ENCODE peak calls at places on chromosome 1, in ten cellular contexts. One of them, this sample, is unnamed.

GRCh38 chr1:182998482-182998881 is 24.7 kb upstream of the LAMC1 start:
- DNase-seq in HS-5: no peak
- DNase-seq in neuronal stem cell: no peak
- DNase-seq in NCI-H748 treated with DMSO at 0.1 percent for 48 hours: no peak
- DNase-seq in GDM1: no peak
- DNase-seq in stimulated activated CD4-positive, alpha-beta T cell treated with anti-CD3 and anti-CD28 coated beads, Interleukin-12 subunit alpha, Interleukin-12 subunit beta, amount 100 ng/mL, for 4 hours: no peak
- DNase-seq in memory B cell: no peak
- DNase-seq in B cell: no peak
- DNase-seq in mesothelial cell of epicardium: no peak
- DNase-seq in GM23338: no peak
- DNase-seq in this sample: no peak

GRCh38 chr1:19633106-19633505 is 11.0 kb upstream of the NBL1 start:
- DNase-seq in mesothelial cell of epicardium: no peak
- DNase-seq in B cell: no peak
- DNase-seq in memory B cell: no peak
- DNase-seq in GDM1: no peak
- DNase-seq in neuronal stem cell: no peak
- DNase-seq in HS-5: no peak
- DNase-seq in stimulated activated CD4-positive, alpha-beta T cell treated with anti-CD3 and anti-CD28 coated beads, Interleukin-12 subunit alpha, Interleukin-12 subunit beta, amount 100 ng/mL, for 4 hours: no peak
- DNase-seq in GM23338: no peak
- DNase-seq in NCI-H748 treated with DMSO at 0.1 percent for 48 hours: no peak
- DNase-seq in this sample: no peak

GRCh38 chr1:2534775-2535387 is 4.8 kb upstream of the HES5 start:
- DNase-seq in neuronal stem cell: no peak
- DNase-seq in HS-5: no peak
- DNase-seq in stimulated activated CD4-positive, alpha-beta T cell treated with anti-CD3 and anti-CD28 coated beads, Interleukin-12 subunit alpha, Interleukin-12 subunit beta, amount 100 ng/mL, for 4 hours: no peak
- DNase-seq in NCI-H748 treated with DMSO at 0.1 percent for 48 hours: no peak
- DNase-seq in memory B cell: no peak
- DNase-seq in GDM1: no peak
- DNase-seq in GM23338: peak; percentile 40
- DNase-seq in mesothelial cell of epicardium: no peak
- DNase-seq in B cell: no peak
- DNase-seq in this sample: no peak

GRCh38 chr1:208564466-208564865 is 320.3 kb upstream of the PLXNA2 start:
- DNase-seq in mesothelial cell of epicardium: no peak
- DNase-seq in GDM1: no peak
- DNase-seq in stimulated activated CD4-positive, alpha-beta T cell treated with anti-CD3 and anti-CD28 coated beads, Interleukin-12 subunit alpha, Interleukin-12 subunit beta, amount 100 ng/mL, for 4 hours: no peak
- DNase-seq in B cell: no peak
- DNase-seq in HS-5: no peak
- DNase-seq in memory B cell: no peak
- DNase-seq in GM23338: no peak
- DNase-seq in NCI-H748 treated with DMSO at 0.1 percent for 48 hours: no peak
- DNase-seq in neuronal stem cell: no peak
- DNase-seq in this sample: no peak

GRCh38 chr1:17873007-17873675 is 118.0 kb downstream of the ACTL8 start:
- DNase-seq in B cell: no peak
- DNase-seq in GM23338: no peak
- DNase-seq in GDM1: no peak
- DNase-seq in memory B cell: no peak
- DNase-seq in NCI-H748 treated with DMSO at 0.1 percent for 48 hours: no peak
- DNase-seq in HS-5: no peak
- DNase-seq in stimulated activated CD4-positive, alpha-beta T cell treated with anti-CD3 and anti-CD28 coated beads, Interleukin-12 subunit alpha, Interleukin-12 subunit beta, amount 100 ng/mL, for 4 hours: no peak
- DNase-seq in neuronal stem cell: no peak
- DNase-seq in mesothelial cell of epicardium: no peak
- DNase-seq in this sample: peak; percentile 70

GRCh38 chr1:245086389-245086969 is 68.3 kb upstream of the KIF26B start:
- DNase-seq in neuronal stem cell: no peak
- DNase-seq in stimulated activated CD4-positive, alpha-beta T cell treated with anti-CD3 and anti-CD28 coated beads, Interleukin-12 subunit alpha, Interleukin-12 subunit beta, amount 100 ng/mL, for 4 hours: no peak
- DNase-seq in memory B cell: no peak
- DNase-seq in GM23338: no peak
- DNase-seq in B cell: no peak
- DNase-seq in GDM1: no peak
- DNase-seq in HS-5: peak; percentile 23
- DNase-seq in mesothelial cell of epicardium: no peak
- DNase-seq in NCI-H748 treated with DMSO at 0.1 percent for 48 hours: no peak
- DNase-seq in this sample: no peak

GRCh38 chr1:2545754-2546514 is 10.2 kb upstream of the TNFRSF14 start:
- DNase-seq in NCI-H748 treated with DMSO at 0.1 percent for 48 hours: peak; percentile 55
- DNase-seq in stimulated activated CD4-positive, alpha-beta T cell treated with anti-CD3 and anti-CD28 coated beads, Interleukin-12 subunit alpha, Interleukin-12 subunit beta, amount 100 ng/mL, for 4 hours: peak; percentile 80
- DNase-seq in HS-5: no peak
- DNase-seq in B cell: peak; percentile 98
- DNase-seq in neuronal stem cell: peak; percentile 91
- DNase-seq in memory B cell: peak; percentile 83
- DNase-seq in GM23338: peak; percentile 95
- DNase-seq in GDM1: peak; percentile 84
- DNase-seq in mesothelial cell of epicardium: peak; percentile 74
- DNase-seq in this sample: peak; percentile 60

GRCh38 chr1:92488832-92489231 is 2.1 kb upstream of the GFI1 start:
- DNase-seq in memory B cell: no peak
- DNase-seq in B cell: no peak
- DNase-seq in mesothelial cell of epicardium: no peak
- DNase-seq in GM23338: no peak
- DNase-seq in HS-5: no peak
- DNase-seq in NCI-H748 treated with DMSO at 0.1 percent for 48 hours: no peak
- DNase-seq in stimulated activated CD4-positive, alpha-beta T cell treated with anti-CD3 and anti-CD28 coated beads, Interleukin-12 subunit alpha, Interleukin-12 subunit beta, amount 100 ng/mL, for 4 hours: no peak
- DNase-seq in neuronal stem cell: no peak
- DNase-seq in GDM1: no peak
- DNase-seq in this sample: no peak

GRCh38 chr1:185279571-185279970 is 37.5 kb downstream of the IVNS1ABP start:
- DNase-seq in mesothelial cell of epicardium: no peak
- DNase-seq in HS-5: no peak
- DNase-seq in B cell: no peak
- DNase-seq in GM23338: no peak
- DNase-seq in GDM1: no peak
- DNase-seq in stimulated activated CD4-positive, alpha-beta T cell treated with anti-CD3 and anti-CD28 coated beads, Interleukin-12 subunit alpha, Interleukin-12 subunit beta, amount 100 ng/mL, for 4 hours: no peak
- DNase-seq in NCI-H748 treated with DMSO at 0.1 percent for 48 hours: no peak
- DNase-seq in neuronal stem cell: no peak
- DNase-seq in memory B cell: no peak
- DNase-seq in this sample: no peak

GRCh38 chr1:153678519-153679336 is at the start of gene NPR1:
- DNase-seq in HS-5: no peak
- DNase-seq in stimulated activated CD4-positive, alpha-beta T cell treated with anti-CD3 and anti-CD28 coated beads, Interleukin-12 subunit alpha, Interleukin-12 subunit beta, amount 100 ng/mL, for 4 hours: peak; percentile 29
- DNase-seq in B cell: peak; percentile 66
- DNase-seq in GM23338: peak; percentile 78
- DNase-seq in neuronal stem cell: no peak
- DNase-seq in mesothelial cell of epicardium: no peak
- DNase-seq in NCI-H748 treated with DMSO at 0.1 percent for 48 hours: no peak
- DNase-seq in memory B cell: peak; percentile 15
- DNase-seq in GDM1: no peak
- DNase-seq in this sample: peak; percentile 24

GRCh38 chr1:206935491-206936067 is 10.7 kb downstream of the PIGR start:
- DNase-seq in stimulated activated CD4-positive, alpha-beta T cell treated with anti-CD3 and anti-CD28 coated beads, Interleukin-12 subunit alpha, Interleukin-12 subunit beta, amount 100 ng/mL, for 4 hours: no peak
- DNase-seq in GDM1: peak; percentile 39
- DNase-seq in GM23338: peak; percentile 90
- DNase-seq in memory B cell: no peak
- DNase-seq in HS-5: no peak
- DNase-seq in B cell: no peak
- DNase-seq in mesothelial cell of epicardium: no peak
- DNase-seq in neuronal stem cell: no peak
- DNase-seq in NCI-H748 treated with DMSO at 0.1 percent for 48 hours: no peak
- DNase-seq in this sample: no peak

GRCh38 chr1:172653015-172653709 is 5.7 kb upstream of the FASLG start:
- DNase-seq in memory B cell: no peak
- DNase-seq in NCI-H748 treated with DMSO at 0.1 percent for 48 hours: no peak
- DNase-seq in B cell: no peak
- DNase-seq in stimulated activated CD4-positive, alpha-beta T cell treated with anti-CD3 and anti-CD28 coated beads, Interleukin-12 subunit alpha, Interleukin-12 subunit beta, amount 100 ng/mL, for 4 hours: no peak
- DNase-seq in mesothelial cell of epicardium: no peak
- DNase-seq in GM23338: no peak
- DNase-seq in HS-5: no peak
- DNase-seq in neuronal stem cell: no peak
- DNase-seq in GDM1: no peak
- DNase-seq in this sample: no peak

GRCh38 chr1:32733573-32734321 is 31.2 kb upstream of the SYNC start:
- DNase-seq in stimulated activated CD4-positive, alpha-beta T cell treated with anti-CD3 and anti-CD28 coated beads, Interleukin-12 subunit alpha, Interleukin-12 subunit beta, amount 100 ng/mL, for 4 hours: no peak
- DNase-seq in neuronal stem cell: peak; percentile 55
- DNase-seq in GM23338: peak; percentile 70
- DNase-seq in B cell: no peak
- DNase-seq in NCI-H748 treated with DMSO at 0.1 percent for 48 hours: no peak
- DNase-seq in mesothelial cell of epicardium: no peak
- DNase-seq in HS-5: no peak
- DNase-seq in memory B cell: no peak
- DNase-seq in GDM1: no peak
- DNase-seq in this sample: no peak

GRCh38 chr1:75615664-75616435 is 4.9 kb upstream of the SLC44A5 start:
- DNase-seq in GDM1: no peak
- DNase-seq in stimulated activated CD4-positive, alpha-beta T cell treated with anti-CD3 and anti-CD28 coated beads, Interleukin-12 subunit alpha, Interleukin-12 subunit beta, amount 100 ng/mL, for 4 hours: peak; percentile 4
- DNase-seq in NCI-H748 treated with DMSO at 0.1 percent for 48 hours: peak; percentile 28
- DNase-seq in GM23338: peak; percentile 55
- DNase-seq in mesothelial cell of epicardium: peak; percentile 31
- DNase-seq in B cell: peak; percentile 60
- DNase-seq in HS-5: no peak
- DNase-seq in memory B cell: peak; percentile 33
- DNase-seq in neuronal stem cell: peak; percentile 64
- DNase-seq in this sample: no peak

GRCh38 chr1:46420533-46420915 is 26.4 kb downstream of the FAAH start:
- DNase-seq in memory B cell: no peak
- DNase-seq in HS-5: no peak
- DNase-seq in B cell: no peak
- DNase-seq in stimulated activated CD4-positive, alpha-beta T cell treated with anti-CD3 and anti-CD28 coated beads, Interleukin-12 subunit alpha, Interleukin-12 subunit beta, amount 100 ng/mL, for 4 hours: no peak
- DNase-seq in GDM1: no peak
- DNase-seq in GM23338: no peak
- DNase-seq in mesothelial cell of epicardium: no peak
- DNase-seq in NCI-H748 treated with DMSO at 0.1 percent for 48 hours: no peak
- DNase-seq in neuronal stem cell: no peak
- DNase-seq in this sample: no peak

GRCh38 chr1:243508303-243508713 is 252.5 kb downstream of the SDCCAG8 start:
- DNase-seq in GDM1: peak; percentile 8
- DNase-seq in GM23338: no peak
- DNase-seq in HS-5: no peak
- DNase-seq in B cell: peak; percentile 77
- DNase-seq in NCI-H748 treated with DMSO at 0.1 percent for 48 hours: no peak
- DNase-seq in memory B cell: peak; percentile 30
- DNase-seq in neuronal stem cell: no peak
- DNase-seq in mesothelial cell of epicardium: no peak
- DNase-seq in stimulated activated CD4-positive, alpha-beta T cell treated with anti-CD3 and anti-CD28 coated beads, Interleukin-12 subunit alpha, Interleukin-12 subunit beta, amount 100 ng/mL, for 4 hours: no peak
- DNase-seq in this sample: no peak

GRCh38 chr1:14578156-14578555 is 20.3 kb upstream of the KAZN start:
- DNase-seq in memory B cell: no peak
- DNase-seq in GDM1: no peak
- DNase-seq in NCI-H748 treated with DMSO at 0.1 percent for 48 hours: no peak
- DNase-seq in GM23338: no peak
- DNase-seq in neuronal stem cell: no peak
- DNase-seq in stimulated activated CD4-positive, alpha-beta T cell treated with anti-CD3 and anti-CD28 coated beads, Interleukin-12 subunit alpha, Interleukin-12 subunit beta, amount 100 ng/mL, for 4 hours: no peak
- DNase-seq in HS-5: no peak
- DNase-seq in B cell: no peak
- DNase-seq in mesothelial cell of epicardium: no peak
- DNase-seq in this sample: no peak

GRCh38 chr1:149942207-149942606 is 5.5 kb upstream of the MTMR11 start:
- DNase-seq in NCI-H748 treated with DMSO at 0.1 percent for 48 hours: no peak
- DNase-seq in stimulated activated CD4-positive, alpha-beta T cell treated with anti-CD3 and anti-CD28 coated beads, Interleukin-12 subunit alpha, Interleukin-12 subunit beta, amount 100 ng/mL, for 4 hours: no peak
- DNase-seq in memory B cell: no peak
- DNase-seq in GDM1: no peak
- DNase-seq in HS-5: no peak
- DNase-seq in neuronal stem cell: peak; percentile 42
- DNase-seq in B cell: no peak
- DNase-seq in mesothelial cell of epicardium: no peak
- DNase-seq in GM23338: peak; percentile 77
- DNase-seq in this sample: peak; percentile 53

GRCh38 chr1:231934797-231935196 is 308.2 kb downstream of the DISC1 start:
- DNase-seq in memory B cell: no peak
- DNase-seq in GM23338: no peak
- DNase-seq in stimulated activated CD4-positive, alpha-beta T cell treated with anti-CD3 and anti-CD28 coated beads, Interleukin-12 subunit alpha, Interleukin-12 subunit beta, amount 100 ng/mL, for 4 hours: no peak
- DNase-seq in GDM1: no peak
- DNase-seq in mesothelial cell of epicardium: no peak
- DNase-seq in NCI-H748 treated with DMSO at 0.1 percent for 48 hours: peak; percentile 12
- DNase-seq in B cell: no peak
- DNase-seq in HS-5: no peak
- DNase-seq in neuronal stem cell: no peak
- DNase-seq in this sample: peak; percentile 65

GRCh38 chr1:19203440-19203839 is 6.6 kb downstream of the UBR4 start:
- DNase-seq in B cell: no peak
- DNase-seq in HS-5: peak; percentile 53
- DNase-seq in neuronal stem cell: no peak
- DNase-seq in memory B cell: no peak
- DNase-seq in mesothelial cell of epicardium: no peak
- DNase-seq in NCI-H748 treated with DMSO at 0.1 percent for 48 hours: no peak
- DNase-seq in GDM1: no peak
- DNase-seq in stimulated activated CD4-positive, alpha-beta T cell treated with anti-CD3 and anti-CD28 coated beads, Interleukin-12 subunit alpha, Interleukin-12 subunit beta, amount 100 ng/mL, for 4 hours: no peak
- DNase-seq in GM23338: no peak
- DNase-seq in this sample: peak; percentile 13

GRCh38 chr1:95381980-95382379 is 148.0 kb downstream of the RWDD3 start:
- DNase-seq in B cell: no peak
- DNase-seq in GDM1: no peak
- DNase-seq in mesothelial cell of epicardium: no peak
- DNase-seq in memory B cell: no peak
- DNase-seq in neuronal stem cell: no peak
- DNase-seq in HS-5: no peak
- DNase-seq in stimulated activated CD4-positive, alpha-beta T cell treated with anti-CD3 and anti-CD28 coated beads, Interleukin-12 subunit alpha, Interleukin-12 subunit beta, amount 100 ng/mL, for 4 hours: no peak
- DNase-seq in GM23338: no peak
- DNase-seq in NCI-H748 treated with DMSO at 0.1 percent for 48 hours: no peak
- DNase-seq in this sample: no peak

GRCh38 chr1:39158330-39159086 is 46.0 kb upstream of the MACF1 start:
- DNase-seq in GM23338: peak; percentile 76
- DNase-seq in GDM1: no peak
- DNase-seq in mesothelial cell of epicardium: no peak
- DNase-seq in memory B cell: no peak
- DNase-seq in stimulated activated CD4-positive, alpha-beta T cell treated with anti-CD3 and anti-CD28 coated beads, Interleukin-12 subunit alpha, Interleukin-12 subunit beta, amount 100 ng/mL, for 4 hours: no peak
- DNase-seq in B cell: no peak
- DNase-seq in HS-5: no peak
- DNase-seq in NCI-H748 treated with DMSO at 0.1 percent for 48 hours: no peak
- DNase-seq in neuronal stem cell: no peak
- DNase-seq in this sample: peak; percentile 58

GRCh38 chr1:65896721-65897120 is 104.0 kb downstream of the PDE4B start:
- DNase-seq in HS-5: peak; percentile 22
- DNase-seq in memory B cell: no peak
- DNase-seq in mesothelial cell of epicardium: no peak
- DNase-seq in B cell: no peak
- DNase-seq in neuronal stem cell: no peak
- DNase-seq in stimulated activated CD4-positive, alpha-beta T cell treated with anti-CD3 and anti-CD28 coated beads, Interleukin-12 subunit alpha, Interleukin-12 subunit beta, amount 100 ng/mL, for 4 hours: no peak
- DNase-seq in GM23338: no peak
- DNase-seq in NCI-H748 treated with DMSO at 0.1 percent for 48 hours: no peak
- DNase-seq in GDM1: no peak
- DNase-seq in this sample: no peak

GRCh38 chr1:81304187-81304586 is 496.5 kb upstream of the ADGRL2 start:
- DNase-seq in GM23338: no peak
- DNase-seq in stimulated activated CD4-positive, alpha-beta T cell treated with anti-CD3 and anti-CD28 coated beads, Interleukin-12 subunit alpha, Interleukin-12 subunit beta, amount 100 ng/mL, for 4 hours: no peak
- DNase-seq in GDM1: no peak
- DNase-seq in NCI-H748 treated with DMSO at 0.1 percent for 48 hours: no peak
- DNase-seq in memory B cell: no peak
- DNase-seq in neuronal stem cell: no peak
- DNase-seq in HS-5: peak; percentile 73
- DNase-seq in B cell: no peak
- DNase-seq in mesothelial cell of epicardium: no peak
- DNase-seq in this sample: no peak

GRCh38 chr1:185419718-185420117 is 102.7 kb upstream of the IVNS1ABP start:
- DNase-seq in HS-5: no peak
- DNase-seq in GM23338: no peak
- DNase-seq in mesothelial cell of epicardium: no peak
- DNase-seq in GDM1: no peak
- DNase-seq in B cell: no peak
- DNase-seq in memory B cell: no peak
- DNase-seq in NCI-H748 treated with DMSO at 0.1 percent for 48 hours: no peak
- DNase-seq in stimulated activated CD4-positive, alpha-beta T cell treated with anti-CD3 and anti-CD28 coated beads, Interleukin-12 subunit alpha, Interleukin-12 subunit beta, amount 100 ng/mL, for 4 hours: no peak
- DNase-seq in neuronal stem cell: no peak
- DNase-seq in this sample: no peak

GRCh38 chr1:168114845-168115244 is 21.9 kb downstream of the GPR161 start:
- DNase-seq in neuronal stem cell: no peak
- DNase-seq in NCI-H748 treated with DMSO at 0.1 percent for 48 hours: no peak
- DNase-seq in memory B cell: no peak
- DNase-seq in mesothelial cell of epicardium: no peak
- DNase-seq in GDM1: no peak
- DNase-seq in HS-5: no peak
- DNase-seq in GM23338: no peak
- DNase-seq in B cell: no peak
- DNase-seq in stimulated activated CD4-positive, alpha-beta T cell treated with anti-CD3 and anti-CD28 coated beads, Interleukin-12 subunit alpha, Interleukin-12 subunit beta, amount 100 ng/mL, for 4 hours: no peak
- DNase-seq in this sample: no peak

GRCh38 chr1:64019818-64020217 is 183.6 kb upstream of the UBE2U start:
- DNase-seq in memory B cell: no peak
- DNase-seq in B cell: peak; percentile 9
- DNase-seq in HS-5: no peak
- DNase-seq in NCI-H748 treated with DMSO at 0.1 percent for 48 hours: no peak
- DNase-seq in stimulated activated CD4-positive, alpha-beta T cell treated with anti-CD3 and anti-CD28 coated beads, Interleukin-12 subunit alpha, Interleukin-12 subunit beta, amount 100 ng/mL, for 4 hours: no peak
- DNase-seq in GM23338: peak; percentile 41
- DNase-seq in GDM1: no peak
- DNase-seq in neuronal stem cell: no peak
- DNase-seq in mesothelial cell of epicardium: no peak
- DNase-seq in this sample: no peak

GRCh38 chr1:22576148-22576544 is 12.9 kb downstream of the EPHA8 start:
- DNase-seq in HS-5: no peak
- DNase-seq in GM23338: no peak
- DNase-seq in NCI-H748 treated with DMSO at 0.1 percent for 48 hours: no peak
- DNase-seq in memory B cell: no peak
- DNase-seq in GDM1: no peak
- DNase-seq in stimulated activated CD4-positive, alpha-beta T cell treated with anti-CD3 and anti-CD28 coated beads, Interleukin-12 subunit alpha, Interleukin-12 subunit beta, amount 100 ng/mL, for 4 hours: no peak
- DNase-seq in mesothelial cell of epicardium: no peak
- DNase-seq in neuronal stem cell: no peak
- DNase-seq in B cell: no peak
- DNase-seq in this sample: no peak